ENCODE peak calls at places on chromosomes 6 and 20, in four cellular contexts. J is right atrium auricular region, M is tibial nerve, K is pancreas. D is an unnamed sample. For H3K36me3 and H3K4me1, the result is how much of the 10 kb centered on the place peaks cover.

GRCh38 chr6:73566954-73567591 is 46.2 kb upstream of the EEF1A1 start:
- DNase-seq in M (peak), J (peak), K (peak), D (peak)

GRCh38 chr20:50395258-50395729 is 114.9 kb upstream of the PTPN1 start:
- DNase-seq in M (peak), K (no peak), J (peak), D (peak)

GRCh38 chr20:252801-253200 is 4.7 kb upstream of the DEFB132 start:
- DNase-seq in K (no peak), M (no peak), J (no peak), D (no peak)

GRCh38 chr20:38112249-38112942 is 52.7 kb downstream of the TGM2 start:
- DNase-seq in M (no peak), K (no peak), J (peak), D (no peak)

GRCh38 chr6:56956481-56956880 is 1.6 kb downstream of the BEND6 start:
- DNase-seq in M (no peak), K (no peak), J (no peak), D (no peak)

GRCh38 chr20:50308513-50309279 is 118.1 kb downstream of the CEBPB start:
- DNase-seq in M (peak), J (peak), K (peak), D (peak)

GRCh38 chr6:126174697-126175096 is 165.2 kb upstream of the CENPW start:
- DNase-seq in J (no peak), M (no peak), K (no peak), D (no peak)

GRCh38 chr20:2178328-2179232 is 77.0 kb downstream of the STK35 start:
- DNase-seq in J (no peak), K (no peak), M (no peak), D (peak)

GRCh38 chr6:22008248-22008836 is 288.5 kb downstream of the PRL start:
- DNase-seq in K (no peak), J (no peak), M (no peak), D (no peak)

GRCh38 chr20:19943021-19943659 is 74.0 kb upstream of the NAA20 start:
- DNase-seq in K (no peak), J (no peak), M (no peak), D (no peak)

GRCh38 chr6:149867876-149868640 is 3.9 kb upstream of the LRP11 start:
- DNase-seq in J (no peak), M (no peak), K (peak), D (no peak)

GRCh38 chr6:111951439-111952140 is 78.3 kb upstream of the FYN start:
- DNase-seq in J (no peak), M (no peak), K (no peak), D (no peak)

GRCh38 chr20:62980970-62981369 is 25.8 kb downstream of the BHLHE23 start:
- DNase-seq in M (no peak), J (no peak), K (no peak), D (no peak)

GRCh38 chr6:71321344-71321743 is 32.7 kb downstream of the OGFRL1 start:
- DNase-seq in J (no peak), K (no peak), M (no peak), D (no peak)

GRCh38 chr6:48894469-48894868 is 568.6 kb downstream of the MMUT start:
- DNase-seq in M (no peak), K (no peak), J (no peak), D (no peak)

GRCh38 chr20:35702051-35702823 is 3.0 kb downstream of the ROMO1 start:
- DNase-seq in M (no peak), J (peak), K (no peak), D (no peak)

GRCh38 chr6:68975064-68975463 is 340.0 kb downstream of the ADGRB3 start:
- DNase-seq in J (no peak), M (no peak), K (no peak), D (no peak)

GRCh38 chr20:63553933-63554290 is at the start of gene FNDC11:
- DNase-seq in M (no peak), J (no peak), K (no peak), D (no peak)

GRCh38 chr6:14713008-14713452 is 532.8 kb upstream of the JARID2 start:
- DNase-seq in J (peak), M (no peak), K (no peak), D (no peak)

GRCh38 chr6:122789078-122789861 is at the start of gene SMPDL3A:
- DNase-seq in K (peak), J (peak), M (peak), D (peak)

GRCh38 chr6:104566411-104566810 is 293.3 kb downstream of the HACE1 start:
- DNase-seq in J (no peak), K (no peak), M (no peak), D (no peak)

GRCh38 chr20:57682184-57683038 is 27.4 kb downstream of the PMEPA1 start:
- DNase-seq in K (no peak), M (no peak), J (no peak), D (no peak)
- H3K36me3 ChIP-seq in K (under half), M (under half), J (under half), D (under half)

DNA sequence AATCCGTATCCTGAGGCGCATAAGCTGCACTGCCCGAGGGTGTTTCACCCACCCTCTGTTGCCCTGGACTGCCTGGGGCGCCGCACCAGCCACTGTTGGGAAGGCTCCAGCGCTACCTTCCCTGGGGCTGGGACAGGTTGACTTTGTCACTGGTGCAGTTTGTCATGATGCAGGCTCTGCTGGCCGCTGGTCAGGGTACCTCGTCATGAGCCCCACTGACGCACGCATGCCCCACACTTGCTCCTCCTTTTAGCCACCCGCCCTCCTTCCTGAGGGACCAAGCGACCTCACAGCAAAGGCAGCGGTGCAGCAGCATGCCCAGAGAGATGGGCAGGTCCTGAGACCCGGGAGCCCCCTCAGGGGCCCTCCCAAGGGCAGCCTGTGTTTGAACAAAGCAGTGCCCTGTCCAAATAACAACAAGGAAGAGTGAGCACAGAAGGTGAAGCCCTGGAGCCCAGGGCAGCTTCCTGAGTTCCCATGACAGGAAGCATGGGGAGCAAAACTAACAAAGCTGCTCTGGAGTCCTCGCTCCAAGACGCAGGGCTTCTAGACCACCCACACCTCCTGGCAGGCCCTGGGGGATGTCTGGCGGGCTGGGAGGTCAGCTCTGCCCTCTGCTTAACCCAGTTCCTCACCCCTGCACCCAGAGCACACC is 50.1 kb upstream of the SMOC2 start:
- DNase-seq in K (no peak), M (no peak), J (no peak), D (no peak)
- H3K4me1 ChIP-seq in K (under half), M (under half), J (under half), D (under half)

GRCh38 chr6:129857838-129858237 is 3.3 kb downstream of the TMEM244 start:
- DNase-seq in K (no peak), J (no peak), M (no peak), D (no peak)

GRCh38 chr6:129863664-129864063 is 2.5 kb upstream of the TMEM244 start:
- DNase-seq in J (no peak), M (no peak), K (no peak), D (no peak)

GRCh38 chr6:129859524-129859923 is 1.6 kb downstream of the TMEM244 start:
- DNase-seq in J (no peak), K (no peak), M (no peak), D (no peak)

GRCh38 chr6:129865013-129865412 is 3.9 kb upstream of the TMEM244 start:
- DNase-seq in J (no peak), K (no peak), M (no peak), D (no peak)

DNA sequence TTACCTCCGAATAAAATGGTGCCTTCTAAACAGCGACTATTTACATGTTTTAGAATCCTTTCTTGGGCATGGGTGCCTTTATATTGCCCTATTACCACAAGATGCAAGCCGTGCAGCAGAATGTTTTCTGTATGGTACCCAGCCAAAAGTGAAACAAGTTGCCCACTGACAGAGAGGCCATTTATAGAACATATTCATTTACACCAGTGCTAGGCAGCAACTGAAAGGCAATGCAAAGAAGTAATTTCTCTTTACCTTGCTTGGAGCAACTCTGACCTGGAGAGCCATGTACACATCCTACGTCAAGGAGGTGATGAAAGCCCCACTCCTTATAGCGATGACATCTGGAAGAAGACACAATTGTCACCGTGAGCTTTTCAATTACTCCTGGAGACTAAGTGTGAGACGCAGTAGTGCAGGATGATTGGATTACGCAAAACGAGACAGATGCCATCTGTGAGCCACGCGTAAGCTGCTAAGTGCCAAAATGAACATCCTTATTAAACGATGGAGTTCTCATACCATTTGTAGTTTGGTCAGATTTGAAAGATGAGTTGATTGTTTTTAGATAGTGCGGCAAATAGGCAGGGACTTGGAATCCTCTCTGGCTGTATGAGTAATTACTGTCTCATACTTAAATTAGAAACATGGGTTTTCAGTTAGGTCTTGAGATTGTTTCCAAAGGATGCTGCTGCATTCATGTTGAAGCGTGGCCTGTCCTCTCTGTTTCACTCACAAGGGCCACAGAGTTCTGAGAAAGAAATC is at the start of gene TMEM244:
- DNase-seq in K (no peak), J (no peak), M (no peak), D (no peak)
- H3K4me3 ChIP-seq in K (no peak), J (peak), M (no peak), D (no peak)

GRCh38 chr20:41479113-41479512 is 112.5 kb upstream of the EMILIN3 start:
- DNase-seq in K (no peak), M (no peak), J (no peak), D (no peak)
- H3K36me3 ChIP-seq in K (under half), M (under half), J (under half), D (under half)

GRCh38 chr6:157182503-157183254 is 140.6 kb downstream of the TMEM242 start:
- DNase-seq in K (no peak), M (no peak), J (no peak), D (no peak)
- H3K4me1 ChIP-seq in K (under half), M (under half), J (under half), D (under half)

GRCh38 chr6:11710221-11710836 is 68.3 kb downstream of the ADTRP start:
- DNase-seq in M (no peak), J (no peak), K (no peak), D (no peak)

GRCh38 chr6:11711994-11712698 is 66.5 kb downstream of the ADTRP start:
- DNase-seq in J (no peak), K (no peak), M (no peak), D (no peak)

GRCh38 chr6:11712760-11713159 is 65.8 kb downstream of the ADTRP start:
- DNase-seq in K (no peak), M (peak), J (peak), D (peak)

GRCh38 chr6:11711644-11711993 is 67.0 kb downstream of the ADTRP start:
- DNase-seq in J (no peak), M (no peak), K (no peak), D (no peak)

DNA sequence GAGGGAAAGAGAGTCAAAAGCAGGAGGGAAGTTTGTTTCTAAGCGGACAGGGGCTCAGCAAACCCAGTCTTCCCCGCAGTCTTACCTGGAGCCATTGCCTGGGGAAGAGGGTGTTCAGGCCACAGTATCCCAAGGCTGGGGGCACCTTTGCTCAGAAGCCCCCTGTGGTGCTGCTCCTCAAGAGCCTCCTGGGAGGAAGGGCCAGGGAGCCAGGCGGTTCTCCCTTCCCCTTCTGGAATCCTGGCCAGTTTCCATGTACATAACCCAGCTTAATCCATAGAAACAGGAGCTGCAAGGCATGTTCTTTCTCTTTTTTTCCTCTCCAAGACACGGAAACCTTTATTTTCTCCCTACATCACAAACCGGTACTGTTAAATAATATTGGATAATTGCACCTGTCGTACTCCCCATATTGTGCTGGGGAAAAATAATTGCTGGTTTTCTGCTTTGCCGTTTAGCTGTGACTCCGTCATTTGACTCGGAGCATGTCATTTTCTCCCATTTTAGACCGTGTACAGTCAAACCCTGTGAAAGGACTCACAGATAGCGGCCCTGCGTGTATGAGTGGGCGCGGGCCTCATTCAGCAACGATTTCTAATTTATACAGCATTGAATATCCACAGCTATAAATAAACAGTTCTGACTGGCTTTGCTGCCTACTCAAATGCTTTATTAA is 67.5 kb downstream of the ADTRP start:
- DNase-seq in K (no peak), M (no peak), J (no peak), D (no peak)
- H3K4me3 ChIP-seq in K (no peak), M (peak), J (no peak), D (peak)

D was measured in tibial artery.